ENCODE peak calls at places on chromosomes 13 and 19, in seven cellular contexts. Y is ovary, Q is body of pancreas, K is suprapubic skin, O is IMR-90, L is testis, X is uterus. V is an unnamed sample.

GRCh38 chr19:11264452-11265176 is 2.3 kb upstream of the DOCK6 start:
- DNase-seq in O (no peak), K (no peak), Q (peak; percentile 37), L (no peak), X (peak; percentile 55), Y (no peak), V (peak; percentile 80)

GRCh38 chr13:110757296-110757695 is 43.8 kb downstream of the ING1 start:
- DNase-seq in L (no peak), K (no peak), X (no peak), Y (no peak), O (no peak), Q (no peak), V (no peak)

GRCh38 chr19:48881741-48882657 is 9.8 kb downstream of the PPP1R15A start:
- DNase-seq in Y (peak; percentile 36), Q (no peak), X (no peak), L (no peak), K (no peak), O (no peak), V (no peak)

GRCh38 chr13:113655358-113656014 is 2.5 kb downstream of the ATP4B start:
- DNase-seq in Y (peak; percentile 7), O (no peak), X (peak; percentile 3), K (peak; percentile 45), Q (peak; percentile 4), L (no peak), V (peak; percentile 17)

GRCh38 chr13:50846861-50847475 is 3.5 kb upstream of the DLEU7 start:
- DNase-seq in Y (no peak), Q (no peak), K (no peak), O (no peak), L (no peak), X (no peak), V (no peak)

GRCh38 chr13:51721485-51721884 is 82.5 kb downstream of the DHRS12 start:
- DNase-seq in Q (peak; percentile 25), X (peak; percentile 32), O (no peak), K (no peak), Y (no peak), L (no peak), V (peak; percentile 50)

GRCh38 chr19:35641515-35642151 is at the start of gene ETV2:
- DNase-seq in O (peak; percentile 42), Y (peak; percentile 61), X (no peak), Q (no peak), K (no peak), L (peak; percentile 54), V (peak; percentile 60)

GRCh38 chr19:10976200-10976892 is 15.5 kb downstream of the SMARCA4 start:
- DNase-seq in O (no peak), X (no peak), L (no peak), Y (no peak), K (no peak), Q (no peak), V (no peak)

GRCh38 chr19:5905072-5905778 is 553 bp downstream of the VMAC start:
- DNase-seq in X (no peak), L (no peak), K (no peak), Q (no peak), Y (peak; percentile 49), O (no peak), V (no peak)

GRCh38 chr13:19927117-19927734 is 31.3 kb upstream of the ZMYM2 start:
- DNase-seq in K (no peak), O (peak; percentile 31), Q (no peak), X (no peak), Y (no peak), L (no peak), V (no peak)

GRCh38 chr13:31663880-31664585 is 75.3 kb upstream of the RXFP2 start:
- DNase-seq in K (no peak), L (no peak), Q (no peak), X (no peak), O (no peak), Y (no peak), V (no peak)

GRCh38 chr19:42284641-42285341 is 15.7 kb downstream of the CIC start:
- DNase-seq in X (peak; percentile 49), L (no peak), O (no peak), Y (peak; percentile 75), Q (no peak), K (no peak), V (peak; percentile 51)

GRCh38 chr19:10800488-10800887 is 35.5 kb downstream of the TMED1 start:
- DNase-seq in O (peak; percentile 16), X (peak; percentile 32), L (peak; percentile 74), Q (no peak), K (no peak), Y (no peak), V (peak; percentile 62)

GRCh38 chr19:42540071-42540553 is 11.8 kb upstream of the CEACAM1 start:
- DNase-seq in Q (no peak), Y (no peak), L (no peak), O (no peak), K (no peak), X (no peak), V (no peak)

GRCh38 chr19:49057636-49058234 is at the start of gene CGB7:
- DNase-seq in O (peak; percentile 35), Y (peak; percentile 76), L (peak; percentile 70), K (no peak), X (peak; percentile 73), Q (peak; percentile 85), V (peak; percentile 77)

GRCh38 chr19:39385629-39386411 is 5.1 kb downstream of the PAF1 start:
- DNase-seq in O (no peak), L (no peak), Y (no peak), X (no peak), Q (no peak), K (no peak), V (no peak)

GRCh38 chr13:101211261-101211660 is 205.0 kb downstream of the NALCN start:
- DNase-seq in Y (no peak), L (no peak), K (no peak), O (peak; percentile 72), Q (no peak), X (no peak), V (no peak)

GRCh38 chr13:86684402-86684801 is 885.2 kb upstream of the SLITRK6 start:
- DNase-seq in Y (no peak), Q (no peak), O (no peak), K (no peak), L (no peak), X (no peak), V (no peak)

GRCh38 chr13:24228852-24229458 is 68.4 kb downstream of the SPATA13 start:
- DNase-seq in Q (peak; percentile 62), K (no peak), X (no peak), Y (no peak), L (peak; percentile 60), O (peak; percentile 81), V (peak; percentile 33)

GRCh38 chr13:33640832-33641231 is 177.1 kb upstream of the RFC3 start:
- DNase-seq in Q (no peak), X (no peak), Y (no peak), O (peak; percentile 18), L (no peak), K (no peak), V (no peak)

GRCh38 chr13:33636955-33637670 is 180.8 kb upstream of the RFC3 start:
- DNase-seq in Y (no peak), X (no peak), L (no peak), K (no peak), Q (no peak), O (peak; percentile 8), V (no peak)

GRCh38 chr13:33639640-33640080 is 178.3 kb upstream of the RFC3 start:
- DNase-seq in K (no peak), L (no peak), X (no peak), Y (no peak), Q (no peak), O (no peak), V (no peak)

GRCh38 chr13:33639158-33639557 is 178.8 kb upstream of the RFC3 start:
- DNase-seq in X (peak; percentile 73), O (peak; percentile 44), Q (no peak), Y (peak; percentile 42), L (no peak), K (no peak), V (no peak)

GRCh38 chr13:33637978-33638743 is 179.8 kb upstream of the RFC3 start:
- DNase-seq in Q (no peak), L (no peak), Y (no peak), O (peak; percentile 49), X (no peak), K (no peak), V (no peak)
- H3K4me1 ChIP-seq in Q (peaks cover 19% of the 10 kb centered on the region), L (peaks cover 9% of the 10 kb centered on the region), Y (peaks cover 28% of the 10 kb centered on the region), O (peaks cover 17% of the 10 kb centered on the region), X (peaks cover 2% of the 10 kb centered on the region), K (peaks cover 31% of the 10 kb centered on the region), V (peaks cover 7% of the 10 kb centered on the region)

GRCh38 chr19:17243854-17244617 is 1.7 kb downstream of the NR2F6 start:
- DNase-seq in Y (peak; percentile 59), L (peak; percentile 75), O (peak; percentile 20), K (no peak), Q (peak; percentile 70), X (peak; percentile 56), V (peak; percentile 86)

GRCh38 chr19:17245535-17245984 is at the start of gene NR2F6:
- DNase-seq in O (no peak), L (no peak), Q (no peak), K (no peak), X (no peak), Y (no peak), V (no peak)

GRCh38 chr19:17244618-17245534 is 843 bp downstream of the NR2F6 start:
- DNase-seq in X (no peak), K (no peak), O (no peak), Y (peak; percentile 72), L (no peak), Q (peak; percentile 68), V (peak; percentile 59)

GRCh38 chr19:17248011-17248776 is 2.5 kb upstream of the NR2F6 start:
- DNase-seq in Y (peak; percentile 49), O (no peak), L (no peak), X (no peak), K (no peak), Q (peak; percentile 92), V (no peak)

DNA sequence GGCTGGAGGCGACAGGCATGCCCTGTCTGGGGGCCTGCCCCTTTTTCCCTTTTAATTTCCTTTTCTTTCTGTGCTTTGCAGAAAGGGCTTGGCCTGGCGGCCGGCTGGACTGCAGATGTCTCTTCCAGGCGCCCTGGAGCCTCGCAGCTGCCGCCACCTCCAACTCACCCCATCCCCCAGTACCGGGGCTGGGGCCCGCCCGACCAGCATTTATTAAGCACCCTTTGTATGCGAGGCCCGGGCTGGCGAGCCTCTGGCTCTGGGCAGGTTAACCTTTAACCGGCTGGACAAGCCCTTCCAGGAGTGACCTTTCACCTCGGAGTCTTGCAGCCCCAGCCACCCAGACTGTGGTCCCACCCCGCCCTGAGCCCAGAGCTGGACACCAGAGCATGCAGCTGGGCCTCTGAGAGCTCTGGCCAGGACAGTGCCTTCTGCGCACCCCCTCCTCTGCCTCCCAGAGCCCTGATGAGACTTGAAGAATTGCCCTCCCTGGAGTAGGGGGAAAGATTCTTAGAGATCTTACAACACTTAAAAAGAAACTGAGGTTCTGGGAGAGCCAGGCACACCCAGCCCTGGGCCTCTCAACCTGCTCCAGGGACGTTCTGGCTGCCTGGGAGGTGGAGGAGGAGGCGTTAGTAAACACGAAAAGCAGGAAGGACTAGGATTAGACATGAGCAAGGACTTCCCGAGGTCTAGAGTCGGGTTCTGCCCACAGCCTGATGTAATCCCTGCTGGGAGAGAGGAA is 1.1 kb upstream of the NR2F6 start:
- DNase-seq in Q (peak; percentile 61), X (no peak), K (no peak), O (peak; percentile 23), Y (no peak), L (peak; percentile 54), V (peak; percentile 64)
- TF ChIP-seq POLR2A in Q (no peak), X (no peak), K (no peak), O (no peak), Y (no peak), L (no peak), V (no peak)

GRCh38 chr13:33723772-33724435 is 94.0 kb upstream of the RFC3 start:
- DNase-seq in Y (peak; percentile 65), L (peak; percentile 92), O (peak; percentile 85), K (no peak), X (peak; percentile 86), Q (peak; percentile 87), V (peak; percentile 79)
- H3K4me3 ChIP-seq in Y (no peak overlapping the region), L (no peak overlapping the region), O (no peak overlapping the region), K (no peak overlapping the region), X (no peak overlapping the region), Q (no peak overlapping the region), V (no peak overlapping the region)

GRCh38 chr13:46160474-46161066 is 21.4 kb downstream of the LCP1 start:
- DNase-seq in K (no peak), L (no peak), X (no peak), O (peak; percentile 54), Q (no peak), Y (no peak), V (no peak)
- H3K4me1 ChIP-seq in K (peaks cover 4% of the 10 kb centered on the region), L (no peaks in the 10 kb centered on the region), X (no peaks in the 10 kb centered on the region), O (no peaks in the 10 kb centered on the region), Q (no peaks in the 10 kb centered on the region), Y (no peaks in the 10 kb centered on the region), V (no peaks in the 10 kb centered on the region)